ENCODE peak calls at places on chromosome 2, in five cellular contexts. O is mesenchymal stem cell, R is neuronal stem cell, Z is H1, E is IMR-90. U is an unnamed sample. For H3K9me3, the result is how much of the 10 kb centered on the place peaks cover.

GRCh38 chr2:48398285-48399135 is 131.4 kb upstream of the STON1 start:
- DNase-seq in O (no peak), Z (no peak), E (no peak), R (peak), U (no peak)

GRCh38 chr2:73285162-73285739 is 973 bp upstream of the FBXO41 start:
- DNase-seq in R (no peak), O (no peak), E (no peak), Z (no peak), U (no peak)

GRCh38 chr2:11406492-11407381 is 59.2 kb downstream of the E2F6 start:
- DNase-seq in E (peak), O (no peak), Z (no peak), R (no peak), U (no peak)

GRCh38 chr2:201882353-201883095 is 76.2 kb downstream of the CDK15 start:
- DNase-seq in O (peak), E (peak), R (no peak), Z (no peak), U (peak)

GRCh38 chr2:26532301-26533250 is 54.7 kb upstream of the OTOF start:
- DNase-seq in R (no peak), Z (no peak), O (no peak), E (no peak), U (no peak)

GRCh38 chr2:14749869-14750268 is 117.4 kb downstream of the LRATD1 start:
- DNase-seq in Z (no peak), O (no peak), E (peak), R (no peak), U (no peak)

GRCh38 chr2:144162652-144163051 is 357.3 kb downstream of the ZEB2 start:
- DNase-seq in E (no peak), O (no peak), R (no peak), Z (no peak), U (peak)

GRCh38 chr2:216412022-216412999 is at the start of gene SMARCAL1:
- DNase-seq in E (peak), R (peak), Z (peak), O (peak), U (peak)

GRCh38 chr2:13021470-13021957 is 304.8 kb downstream of the TRIB2 start:
- DNase-seq in Z (no peak), O (peak), E (no peak), R (no peak), U (no peak)

GRCh38 chr2:39381653-39382052 is 55.4 kb downstream of the MAP4K3 start:
- DNase-seq in O (no peak), R (no peak), E (no peak), Z (no peak), U (no peak)

GRCh38 chr2:65326276-65326675 is 98.6 kb downstream of the ACTR2 start:
- DNase-seq in O (no peak), Z (no peak), R (no peak), E (no peak), U (no peak)

GRCh38 chr2:181970160-181970794 is 15.4 kb upstream of the PPP1R1C start:
- DNase-seq in R (no peak), E (no peak), Z (no peak), O (no peak), U (no peak)

DNA sequence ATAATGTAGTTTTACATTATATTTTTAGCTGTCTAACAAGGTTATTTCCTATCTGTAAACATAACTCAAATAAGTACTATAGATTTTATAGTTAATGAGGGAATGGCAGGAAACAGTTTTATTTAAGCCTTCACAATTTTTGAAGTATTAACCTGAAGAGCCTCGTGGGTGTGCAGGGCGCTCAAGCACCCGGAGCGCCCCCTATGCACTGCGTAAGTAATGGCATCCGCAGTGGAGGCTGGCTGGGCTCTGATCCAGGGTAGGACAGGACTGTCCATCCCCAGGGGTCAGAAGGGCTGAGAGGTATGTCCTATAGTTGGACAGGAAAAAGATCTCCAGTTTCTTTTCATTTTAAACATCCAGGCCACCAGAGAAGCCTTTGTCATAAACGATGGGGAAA is 8.2 kb upstream of the GBX2 start:
- DNase-seq in E (peak), Z (no peak), O (no peak), R (peak), U (no peak)
- H4K91ac ChIP-seq in E (no peak), Z (no peak), O (no peak), R (no peak), U (no peak)

GRCh38 chr2:43424262-43425207 is 171.3 kb downstream of the THADA start:
- DNase-seq in E (no peak), O (no peak), Z (no peak), R (no peak), U (no peak)
- H3K9me3 ChIP-seq in E (under half), O (under half), Z (under half), R (under half), U (under half)

GRCh38 chr2:3737128-3737527 is 33.8 kb downstream of the DCDC2C start:
- DNase-seq in E (no peak), R (no peak), Z (no peak), O (no peak), U (no peak)
- H2BK5ac ChIP-seq in E (no peak), R (no peak), Z (no peak), O (no peak), U (no peak)

DNA sequence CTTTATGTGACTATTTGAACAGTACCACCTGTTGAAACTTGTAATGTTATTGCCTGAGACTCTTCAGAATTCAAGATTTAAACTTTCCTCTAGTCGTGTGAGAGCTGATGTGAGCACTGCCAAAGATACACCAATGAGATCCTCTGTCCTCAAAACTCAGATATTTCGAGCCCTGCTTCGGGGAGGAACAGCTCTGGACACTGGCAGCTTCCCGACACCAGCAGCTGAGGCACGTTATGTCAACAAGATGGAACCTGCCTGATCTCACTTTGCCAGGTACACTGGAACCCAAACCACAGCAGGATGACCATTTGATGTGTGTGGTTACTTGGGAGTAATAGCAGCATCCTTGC is 319.9 kb upstream of the RBMS1 start:
- DNase-seq in O (no peak), E (no peak), Z (no peak), R (no peak), U (no peak)
- H4K91ac ChIP-seq in O (no peak), E (no peak), Z (no peak), R (no peak), U (no peak)

DNA sequence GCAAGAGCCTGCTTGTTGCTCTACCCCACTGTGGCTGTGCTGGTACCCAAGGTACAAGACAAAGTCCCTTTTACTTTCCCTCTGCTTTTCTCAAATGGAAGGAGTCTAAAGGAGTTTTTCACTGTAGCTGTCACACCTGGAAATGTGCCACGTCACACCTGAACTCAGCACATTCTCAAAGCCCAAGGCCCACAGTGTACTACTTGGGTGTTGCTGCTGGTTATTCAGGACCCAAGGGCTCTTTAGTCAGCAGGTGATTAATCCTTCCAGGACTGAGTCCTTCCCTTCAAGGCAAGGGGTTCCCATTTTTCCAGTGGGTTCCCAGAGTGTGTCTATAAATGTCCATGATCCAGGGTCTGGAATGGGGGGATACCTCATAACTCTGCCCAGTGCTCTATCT is 63.2 kb upstream of the STK39 start:
- DNase-seq in E (no peak), O (no peak), R (no peak), Z (no peak), U (no peak)
- H3K9me3 ChIP-seq in E (under half), O (under half), R (under half), Z (under half), U (under half)

DNA sequence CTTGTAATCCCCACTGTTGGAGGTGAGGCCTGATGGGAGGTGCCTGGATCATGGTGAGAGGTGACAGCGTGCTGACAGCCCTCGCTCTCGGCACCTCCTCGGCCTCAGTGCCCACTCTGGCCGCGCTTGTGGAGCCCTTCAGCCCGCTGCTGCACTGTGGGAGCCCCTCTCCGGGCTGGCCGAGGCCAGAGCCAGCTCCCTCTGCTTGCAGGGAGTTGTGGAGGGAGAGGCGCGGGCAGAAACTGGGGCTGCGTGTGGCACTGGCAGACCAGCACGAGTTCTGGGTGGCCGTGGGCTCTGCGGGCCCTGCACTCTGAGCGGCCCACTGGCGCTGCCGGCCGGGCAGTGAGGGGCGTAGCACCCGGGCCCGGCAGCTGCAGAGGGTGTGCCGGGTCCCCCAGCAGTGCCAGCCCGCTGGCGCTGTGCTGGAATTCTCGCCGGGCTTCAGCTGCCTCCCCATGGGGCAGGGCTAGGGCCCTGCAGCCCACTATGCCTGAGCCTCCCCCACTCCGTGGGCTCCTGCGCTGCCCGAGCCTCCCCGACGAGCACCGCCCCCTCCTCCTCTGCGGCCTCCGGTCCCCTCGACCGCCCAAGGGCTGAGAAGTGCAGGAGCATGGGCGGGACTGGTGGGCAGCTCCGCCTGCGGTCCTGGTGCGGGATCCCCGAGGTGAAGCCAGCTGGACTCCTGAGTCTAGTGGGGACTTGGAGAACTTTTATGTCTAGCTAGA is 197.1 kb downstream of the SPP2 start:
- DNase-seq in E (no peak), Z (no peak), O (no peak), R (no peak), U (no peak)
- H2BK5ac ChIP-seq in E (peak), Z (no peak), O (peak), R (no peak), U (no peak)

GRCh38 chr2:174049895-174050294 is 84.7 kb upstream of the SP3 start:
- DNase-seq in R (no peak), Z (no peak), O (no peak), E (no peak), U (no peak)

GRCh38 chr2:174051039-174051438 is 85.9 kb upstream of the SP3 start:
- DNase-seq in R (no peak), Z (no peak), E (no peak), O (no peak), U (no peak)

GRCh38 chr2:174046172-174046571 is 81.0 kb upstream of the SP3 start:
- DNase-seq in Z (no peak), O (no peak), R (no peak), E (no peak), U (no peak)

GRCh38 chr2:174048238-174048637 is 83.1 kb upstream of the SP3 start:
- DNase-seq in R (no peak), O (no peak), E (no peak), Z (no peak), U (no peak)

GRCh38 chr2:174047746-174048145 is 82.6 kb upstream of the SP3 start:
- DNase-seq in O (no peak), E (no peak), Z (no peak), R (no peak), U (no peak)
- H4K91ac ChIP-seq in O (no peak), E (no peak), Z (no peak), R (no peak), U (no peak)

GRCh38 chr2:20309001-20309400 is 41.6 kb downstream of the PUM2 start:
- DNase-seq in E (no peak), O (no peak), R (no peak), Z (no peak), U (no peak)
- H3K9me3 ChIP-seq in E (under half), O (under half), R (under half), Z (under half), U (under half)

U was measured in H9.